ENCODE peak calls at places on chromosomes 13 and 19, in seven cellular contexts. N is dorsolateral prefrontal cortex, S is A172, W is pancreas, A is activated T-helper 1 cell treated with Interleukin-2 at 50 U/mL for 16 hours, E is hippocampal formation, O is T-helper 9 cell. K is an unnamed sample.

GRCh38 chr13:41502021-41502420 is 44.7 kb downstream of the RGCC start:
- DNase-seq in N (no peak), S (no peak), W (no peak), A (no peak), E (no peak), O (no peak), K (no peak)

GRCh38 chr19:14107581-14108461 is 9.7 kb downstream of the PRKACA start:
- DNase-seq in N (no peak), S (peak), W (no peak), A (no peak), E (no peak), O (no peak), K (no peak)

GRCh38 chr13:40483601-40484000 is 182.8 kb downstream of the FOXO1 start:
- DNase-seq in N (peak), S (no peak), W (no peak), A (no peak), E (no peak), O (no peak), K (no peak)

GRCh38 chr13:33285420-33286124 is at the start of gene STARD13:
- DNase-seq in N (peak), S (peak), W (peak), A (no peak), E (peak), O (no peak), K (peak)

GRCh38 chr13:98089246-98089645 is 53.6 kb upstream of the FARP1 start:
- DNase-seq in N (no peak), S (no peak), W (no peak), A (no peak), E (no peak), O (no peak), K (no peak)

GRCh38 chr19:16445238-16446107 is 26.3 kb downstream of the EPS15L1 start:
- DNase-seq in N (no peak), S (peak), W (no peak), A (no peak), E (no peak), O (no peak), K (no peak)

GRCh38 chr13:113856716-113857065 is 7.2 kb downstream of the GAS6 start:
- DNase-seq in N (no peak), S (peak), W (peak), A (no peak), E (no peak), O (no peak), K (no peak)

GRCh38 chr19:38650180-38650775 is 2.8 kb downstream of the ACTN4 start:
- DNase-seq in N (no peak), S (no peak), W (no peak), A (no peak), E (no peak), O (no peak), K (no peak)

GRCh38 chr19:38792250-38793111 is 3.5 kb downstream of the LGALS7B start:
- DNase-seq in N (no peak), S (no peak), W (peak), A (peak), E (no peak), O (peak), K (no peak)

GRCh38 chr19:16436780-16437179 is 35.0 kb downstream of the EPS15L1 start:
- DNase-seq in N (no peak), S (no peak), W (no peak), A (no peak), E (no peak), O (no peak), K (no peak)

GRCh38 chr13:103067751-103068563 is 1.7 kb upstream of the SLC10A2 start:
- DNase-seq in N (no peak), S (no peak), W (peak), A (no peak), E (no peak), O (no peak), K (no peak)

K was measured in prostate gland.